ENCODE peak calls at places on chromosome 13, in seven cellular contexts. J is stimulated activated CD8-positive, alpha-beta memory T cell treated with anti-CD3 and anti-CD28 coated beads, Interleukin-4, amount 100 ng/mL, for 1 hour; B is lower leg skin; Q is cerebellar nuclear complex; L is GOT3; O is MM.1S; C is tibial nerve. E is an unnamed sample.

GRCh38 chr13:49108204-49108603 is 111.9 kb upstream of the MLNR start:
- DNase-seq in O (no peak), B (no peak), J (no peak), Q (no peak), L (no peak), C (no peak), E (no peak)

GRCh38 chr13:20221772-20222171 is 10.3 kb downstream of the GJB6 start:
- DNase-seq in O (no peak), L (no peak), C (no peak), Q (no peak), J (no peak), B (no peak), E (no peak)

GRCh38 chr13:53137777-53138176 is 109.2 kb downstream of the OLFM4 start:
- DNase-seq in Q (no peak), L (no peak), O (no peak), B (peak), J (no peak), C (peak), E (no peak)

GRCh38 chr13:71828564-71828963 is 38.4 kb downstream of the DACH1 start:
- DNase-seq in J (no peak), C (no peak), B (no peak), O (no peak), Q (no peak), L (no peak), E (no peak)

GRCh38 chr13:39016789-39017188 is 21.1 kb downstream of the PROSER1 start:
- DNase-seq in J (no peak), C (no peak), L (no peak), O (peak), Q (no peak), B (no peak), E (no peak)

GRCh38 chr13:98143601-98144500 is 957 bp downstream of the FARP1 start:
- DNase-seq in B (peak), C (peak), O (peak), Q (no peak), J (no peak), L (no peak), E (no peak)

GRCh38 chr13:25827986-25828385 is 223.8 kb downstream of the SHISA2 start:
- DNase-seq in Q (no peak), L (no peak), J (no peak), C (no peak), O (no peak), B (no peak), E (no peak)

GRCh38 chr13:27536361-27537101 is 83.8 kb downstream of the LNX2 start:
- DNase-seq in B (no peak), J (no peak), O (no peak), C (no peak), L (no peak), Q (no peak), E (no peak)

GRCh38 chr13:95926231-95926630 is 127.0 kb downstream of the UGGT2 start:
- DNase-seq in J (no peak), Q (no peak), L (no peak), C (no peak), B (no peak), O (no peak), E (no peak)

GRCh38 chr13:48398450-48399095 is 14.3 kb downstream of the LPAR6 start:
- DNase-seq in C (no peak), Q (no peak), L (no peak), J (no peak), O (no peak), B (no peak), E (no peak)

GRCh38 chr13:102267191-102267590 is 134.7 kb downstream of the FGF14 start:
- DNase-seq in Q (no peak), J (no peak), C (no peak), L (no peak), B (no peak), O (no peak), E (no peak)

GRCh38 chr13:88704600-88705275 is 1033.6 kb downstream of the SLITRK5 start:
- DNase-seq in J (no peak), C (no peak), O (no peak), Q (no peak), L (no peak), B (no peak), E (no peak)

GRCh38 chr13:63117710-63118109 is 1702.1 kb upstream of the PCDH20 start:
- DNase-seq in Q (no peak), B (no peak), O (no peak), J (no peak), C (no peak), L (no peak), E (no peak)

GRCh38 chr13:71722206-71722605 is 144.8 kb downstream of the DACH1 start:
- DNase-seq in O (no peak), L (no peak), Q (no peak), J (no peak), B (no peak), C (no peak), E (no peak)

GRCh38 chr13:44259045-44260042 is 114.3 kb upstream of the SERP2 start:
- DNase-seq in L (no peak), Q (no peak), B (peak), J (peak), C (no peak), O (no peak), E (no peak)